ENCODE peak calls at places on chromosomes 4 and X, in four cellular contexts. One of them, this sample, is unnamed.

GRCh38 chr4:40323866-40324265 is 11.3 kb upstream of the CHRNA9 start:
- DNase-seq in K562: peak
- DNase-seq in HL-60: no peak
- DNase-seq in GM12878: no peak
- DNase-seq in this sample: no peak

GRCh38 chr4:156941940-156942548 is 29.6 kb downstream of the PDGFC start:
- DNase-seq in K562: no peak
- DNase-seq in HL-60: no peak
- DNase-seq in GM12878: no peak
- DNase-seq in this sample: no peak

GRCh38 chrX:71366674-71367256 is 608 bp downstream of the TAF1 start:
- DNase-seq in K562: peak
- DNase-seq in HL-60: no peak
- DNase-seq in GM12878: no peak
- DNase-seq in this sample: no peak

GRCh38 chrX:143873343-143873742 is 10.5 kb upstream of the UBE2NL start:
- DNase-seq in K562: no peak
- DNase-seq in HL-60: no peak
- DNase-seq in GM12878: no peak
- DNase-seq in this sample: no peak

GRCh38 chr4:186040316-186040715 is 28.6 kb upstream of the TLR3 start:
- DNase-seq in K562: no peak
- DNase-seq in HL-60: no peak
- DNase-seq in GM12878: no peak
- DNase-seq in this sample: no peak

GRCh38 chr4:140930556-140930955 is 174.4 kb upstream of the TBC1D9 start:
- DNase-seq in K562: no peak
- DNase-seq in HL-60: no peak
- DNase-seq in GM12878: no peak
- DNase-seq in this sample: no peak

GRCh38 chr4:661231-661630 is 12.8 kb downstream of the ATP5ME start:
- DNase-seq in K562: no peak
- DNase-seq in HL-60: no peak
- DNase-seq in GM12878: no peak
- DNase-seq in this sample: no peak

GRCh38 chr4:83231620-83232056 is 53.0 kb downstream of the COQ2 start:
- DNase-seq in K562: no peak
- DNase-seq in HL-60: peak
- DNase-seq in GM12878: peak
- DNase-seq in this sample: no peak

GRCh38 chr4:25862411-25863346 is at the start of gene SEL1L3:
- DNase-seq in K562: peak
- DNase-seq in HL-60: no peak
- DNase-seq in GM12878: no peak
- DNase-seq in this sample: peak

GRCh38 chrX:105460366-105460765 is 239.9 kb upstream of the TEX13A start:
- DNase-seq in K562: no peak
- DNase-seq in HL-60: no peak
- DNase-seq in GM12878: no peak
- DNase-seq in this sample: no peak

GRCh38 chr4:125187621-125188176 is 127.1 kb upstream of the FAT4 start:
- DNase-seq in K562: no peak
- DNase-seq in HL-60: no peak
- DNase-seq in GM12878: no peak
- DNase-seq in this sample: no peak

GRCh38 chrX:80817002-80817401 is 7.3 kb upstream of the BRWD3 start:
- DNase-seq in K562: no peak
- DNase-seq in HL-60: no peak
- DNase-seq in GM12878: no peak
- DNase-seq in this sample: no peak

GRCh38 chr4:158327525-158327924 is 117.2 kb downstream of the TMEM144 start:
- DNase-seq in K562: peak
- DNase-seq in HL-60: no peak
- DNase-seq in GM12878: no peak
- DNase-seq in this sample: no peak

GRCh38 chrX:70613295-70613694 is 168.7 kb downstream of the DLG3 start:
- DNase-seq in K562: no peak
- DNase-seq in HL-60: no peak
- DNase-seq in GM12878: no peak
- DNase-seq in this sample: no peak

GRCh38 chr4:183392377-183392776 is 52.1 kb upstream of the CDKN2AIP start:
- DNase-seq in K562: no peak
- DNase-seq in HL-60: peak
- DNase-seq in GM12878: no peak
- DNase-seq in this sample: no peak

GRCh38 chr4:8702020-8702495 is 109.5 kb downstream of the CPZ start:
- DNase-seq in K562: no peak
- DNase-seq in HL-60: no peak
- DNase-seq in GM12878: no peak
- DNase-seq in this sample: no peak

GRCh38 chr4:161148051-161148450 is 1015.7 kb downstream of the FSTL5 start:
- DNase-seq in K562: no peak
- DNase-seq in HL-60: no peak
- DNase-seq in GM12878: no peak
- DNase-seq in this sample: no peak

GRCh38 chr4:2266181-2266580 is 4.3 kb upstream of the MXD4 start:
- DNase-seq in K562: no peak
- DNase-seq in HL-60: no peak
- DNase-seq in GM12878: no peak
- DNase-seq in this sample: no peak

GRCh38 chr4:139819082-139819481 is 153.5 kb downstream of the MGST2 start:
- DNase-seq in K562: no peak
- DNase-seq in HL-60: no peak
- DNase-seq in GM12878: no peak
- DNase-seq in this sample: no peak

GRCh38 chr4:152971053-152971452 is 34.9 kb downstream of the FHDC1 start:
- DNase-seq in K562: no peak
- DNase-seq in HL-60: no peak
- DNase-seq in GM12878: no peak
- DNase-seq in this sample: no peak

GRCh38 chrX:67613366-67613765 is 69.5 kb downstream of the AR start:
- DNase-seq in K562: no peak
- DNase-seq in HL-60: no peak
- DNase-seq in GM12878: no peak
- DNase-seq in this sample: no peak

GRCh38 chrX:149831473-149831872 is 49.5 kb upstream of the MAGEA8 start:
- DNase-seq in K562: no peak
- DNase-seq in HL-60: no peak
- DNase-seq in GM12878: no peak
- DNase-seq in this sample: no peak

GRCh38 chr4:56320293-56320692 is 67.0 kb downstream of the AASDH start:
- DNase-seq in K562: no peak
- DNase-seq in HL-60: no peak
- DNase-seq in GM12878: no peak
- DNase-seq in this sample: no peak

GRCh38 chr4:166972071-166972470 is 262.2 kb downstream of the SPOCK3 start:
- DNase-seq in K562: no peak
- DNase-seq in HL-60: no peak
- DNase-seq in GM12878: no peak
- DNase-seq in this sample: no peak

GRCh38 chrX:118495958-118496762 is 545 bp downstream of the DOCK11 start:
- DNase-seq in K562: peak
- DNase-seq in HL-60: peak
- DNase-seq in GM12878: no peak
- DNase-seq in this sample: no peak
- TF ChIP-seq SPI1 in K562: no peak
- TF ChIP-seq SPI1 in HL-60: peak
- TF ChIP-seq SPI1 in GM12878: no peak
- TF ChIP-seq SPI1 in this sample: no peak

DNA sequence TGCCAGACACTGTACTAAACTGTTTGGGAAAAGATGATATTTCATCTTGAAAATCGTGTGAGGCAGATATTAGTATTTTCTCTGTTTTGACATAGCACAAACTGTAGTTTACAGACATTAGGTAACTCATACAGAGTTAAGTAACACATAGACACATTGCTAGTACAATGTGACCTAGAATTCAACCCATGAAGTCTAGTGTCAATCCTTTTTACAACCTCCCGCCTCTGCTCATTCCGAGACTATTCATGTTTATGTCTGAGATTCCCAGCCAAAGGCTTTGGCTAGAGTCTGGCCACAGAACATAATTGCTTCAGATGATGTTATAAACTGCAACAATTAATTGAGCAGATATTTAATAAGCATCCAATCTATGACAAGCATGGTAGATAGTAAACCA is 840.9 kb downstream of the STIM2 start:
- DNase-seq in K562: no peak
- DNase-seq in HL-60: no peak
- DNase-seq in GM12878: no peak
- DNase-seq in this sample: no peak
- TF ChIP-seq POLR2AphosphoS5 in K562: no peak
- TF ChIP-seq POLR2AphosphoS5 in HL-60: no peak
- TF ChIP-seq POLR2AphosphoS5 in GM12878: no peak
- TF ChIP-seq POLR2AphosphoS5 in this sample: no peak

GRCh38 chrX:111917591-111917990 is 41.6 kb downstream of the TRPC5OS start:
- DNase-seq in K562: no peak
- DNase-seq in HL-60: no peak
- DNase-seq in GM12878: no peak
- DNase-seq in this sample: no peak

DNA sequence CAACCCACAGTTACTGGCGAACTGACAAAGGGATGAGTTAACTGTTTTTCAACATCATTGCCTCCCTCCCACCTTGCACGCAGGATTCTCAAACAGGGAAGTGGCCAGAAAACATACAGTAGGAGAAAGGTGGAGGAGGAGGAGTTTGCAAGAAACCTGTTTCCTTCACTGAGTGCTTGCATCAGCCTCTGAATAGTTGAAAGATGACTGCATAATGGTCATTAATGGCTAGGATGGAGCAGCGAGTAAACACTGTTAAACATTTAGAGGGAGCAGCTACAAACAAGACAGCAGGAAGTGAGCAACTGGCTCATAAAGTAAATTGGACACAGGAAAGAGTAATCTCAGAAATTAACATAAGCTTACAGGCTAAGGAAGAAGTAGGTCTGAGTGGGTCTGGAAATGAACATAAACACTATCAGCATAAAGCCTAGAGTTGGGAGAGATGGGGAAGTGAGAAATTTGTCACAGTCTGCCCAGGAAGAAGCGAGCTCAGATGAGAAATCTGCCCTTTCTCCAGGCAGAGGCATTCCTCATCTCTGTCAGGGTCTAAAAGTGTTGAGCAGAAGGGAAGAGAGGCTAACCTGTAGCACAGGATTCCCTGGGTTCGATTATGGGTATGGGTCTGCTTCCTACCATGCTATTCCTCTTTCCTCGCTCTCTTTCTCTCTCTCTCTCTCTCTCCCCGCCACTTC is 38.6 kb downstream of the TRPC5OS start:
- DNase-seq in K562: no peak
- DNase-seq in HL-60: peak
- DNase-seq in GM12878: no peak
- DNase-seq in this sample: no peak
- TF ChIP-seq SPI1 in K562: no peak
- TF ChIP-seq SPI1 in HL-60: peak
- TF ChIP-seq SPI1 in GM12878: peak
- TF ChIP-seq SPI1 in this sample: no peak

GRCh38 chr4:22515888-22516541 is at the start of gene ADGRA3:
- DNase-seq in K562: peak
- DNase-seq in HL-60: no peak
- DNase-seq in GM12878: no peak
- DNase-seq in this sample: peak
- TF ChIP-seq POLR2AphosphoS5 in K562: no peak
- TF ChIP-seq POLR2AphosphoS5 in HL-60: peak
- TF ChIP-seq POLR2AphosphoS5 in GM12878: no peak
- TF ChIP-seq POLR2AphosphoS5 in this sample: no peak

DNA sequence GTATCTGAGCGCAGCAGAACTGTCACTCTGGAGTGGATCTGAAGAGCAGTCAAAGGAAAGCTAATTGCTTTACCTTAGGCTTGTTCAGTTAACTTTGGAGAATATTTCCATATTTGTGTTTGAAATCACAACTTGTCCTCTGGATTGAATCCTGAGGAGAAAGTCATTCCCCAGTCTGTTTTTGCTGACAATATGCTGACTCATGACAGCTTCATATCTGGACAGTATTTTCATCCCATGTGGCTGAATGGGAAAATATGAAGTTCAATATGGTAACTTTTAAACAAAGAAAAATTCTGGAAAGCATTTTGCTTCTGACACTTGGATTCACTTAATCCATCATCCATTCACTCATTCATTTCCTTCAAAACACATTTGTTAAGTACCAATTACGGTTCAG is 46.3 kb upstream of the MAGEC3 start:
- DNase-seq in K562: no peak
- DNase-seq in HL-60: no peak
- DNase-seq in GM12878: no peak
- DNase-seq in this sample: no peak
- TF ChIP-seq SPI1 in K562: no peak
- TF ChIP-seq SPI1 in HL-60: no peak
- TF ChIP-seq SPI1 in GM12878: no peak
- TF ChIP-seq SPI1 in this sample: no peak

GRCh38 chrX:348461-349117 is 30.0 kb upstream of the GTPBP6 start:
- DNase-seq in K562: no peak
- DNase-seq in HL-60: no peak
- DNase-seq in GM12878: no peak
- DNase-seq in this sample: no peak

GRCh38 chrX:349702-350101 is 31.1 kb upstream of the GTPBP6 start:
- DNase-seq in K562: no peak
- DNase-seq in HL-60: no peak
- DNase-seq in GM12878: no peak
- DNase-seq in this sample: no peak

GRCh38 chrX:346034-346813 is 27.6 kb upstream of the GTPBP6 start:
- DNase-seq in K562: no peak
- DNase-seq in HL-60: no peak
- DNase-seq in GM12878: no peak
- DNase-seq in this sample: no peak

GRCh38 chrX:349196-349595 is 30.6 kb upstream of the GTPBP6 start:
- DNase-seq in K562: no peak
- DNase-seq in HL-60: no peak
- DNase-seq in GM12878: no peak
- DNase-seq in this sample: no peak

GRCh38 chrX:347351-348117 is 28.9 kb upstream of the GTPBP6 start:
- DNase-seq in K562: no peak
- DNase-seq in HL-60: no peak
- DNase-seq in GM12878: no peak
- DNase-seq in this sample: no peak
- TF ChIP-seq POLR2AphosphoS5 in K562: no peak
- TF ChIP-seq POLR2AphosphoS5 in HL-60: no peak
- TF ChIP-seq POLR2AphosphoS5 in GM12878: no peak
- TF ChIP-seq POLR2AphosphoS5 in this sample: no peak